ENCODE peak calls at places on chromosomes 12 and 14, in eight cellular contexts. W, P, S, K, O, V, T and Y are unnamed samples. For H3K4me1, the result is how much of the 10 kb centered on the place peaks cover.

GRCh38 chr14:76917158-76917596 is 91.0 kb downstream of the LRRC74A start:
- DNase-seq in W (peak), P (peak), S (peak), K (peak), O (peak), V (peak), T (no peak), Y (peak)

GRCh38 chr12:77231548-77231947 is 166.2 kb upstream of the E2F7 start:
- DNase-seq in W (peak), P (peak), S (peak), K (no peak), O (peak), V (peak), T (no peak), Y (peak)

GRCh38 chr14:73887704-73888459 is 1.2 kb downstream of the ZNF410 start:
- DNase-seq in W (no peak), P (no peak), S (no peak), K (no peak), O (no peak), V (no peak), T (no peak), Y (no peak)

GRCh38 chr12:106248849-106249371 is 1.1 kb upstream of the CKAP4 start:
- DNase-seq in W (peak), P (no peak), S (no peak), K (no peak), O (no peak), V (no peak), T (no peak), Y (no peak)

GRCh38 chr12:115354007-115354452 is 670.1 kb upstream of the TBX3 start:
- DNase-seq in W (peak), P (peak), S (peak), K (no peak), O (no peak), V (peak), T (no peak), Y (peak)

GRCh38 chr14:94391284-94391914 is 3.0 kb upstream of the SERPINA1 start:
- DNase-seq in W (no peak), P (no peak), S (no peak), K (no peak), O (no peak), V (peak), T (no peak), Y (no peak)

GRCh38 chr14:72646861-72647528 is 246.9 kb downstream of the DPF3 start:
- DNase-seq in W (peak), P (no peak), S (no peak), K (no peak), O (no peak), V (no peak), T (no peak), Y (no peak)

GRCh38 chr14:63840981-63841380 is 11.8 kb upstream of the SYNE2 start:
- DNase-seq in W (no peak), P (no peak), S (no peak), K (peak), O (no peak), V (no peak), T (no peak), Y (no peak)

GRCh38 chr12:130871286-130872178 is at the start of gene RAN:
- DNase-seq in W (peak), P (peak), S (peak), K (peak), O (peak), V (peak), T (peak), Y (peak)

GRCh38 chr12:130872179-130873096 is 572 bp downstream of the RAN start:
- DNase-seq in W (no peak), P (peak), S (peak), K (peak), O (peak), V (peak), T (peak), Y (peak)

GRCh38 chr12:130873825-130874224 is 2.0 kb downstream of the RAN start:
- DNase-seq in W (no peak), P (no peak), S (no peak), K (no peak), O (no peak), V (no peak), T (no peak), Y (no peak)

GRCh38 chr12:130874696-130875095 is 2.8 kb downstream of the RAN start:
- DNase-seq in W (no peak), P (no peak), S (no peak), K (no peak), O (no peak), V (no peak), T (no peak), Y (no peak)

DNA sequence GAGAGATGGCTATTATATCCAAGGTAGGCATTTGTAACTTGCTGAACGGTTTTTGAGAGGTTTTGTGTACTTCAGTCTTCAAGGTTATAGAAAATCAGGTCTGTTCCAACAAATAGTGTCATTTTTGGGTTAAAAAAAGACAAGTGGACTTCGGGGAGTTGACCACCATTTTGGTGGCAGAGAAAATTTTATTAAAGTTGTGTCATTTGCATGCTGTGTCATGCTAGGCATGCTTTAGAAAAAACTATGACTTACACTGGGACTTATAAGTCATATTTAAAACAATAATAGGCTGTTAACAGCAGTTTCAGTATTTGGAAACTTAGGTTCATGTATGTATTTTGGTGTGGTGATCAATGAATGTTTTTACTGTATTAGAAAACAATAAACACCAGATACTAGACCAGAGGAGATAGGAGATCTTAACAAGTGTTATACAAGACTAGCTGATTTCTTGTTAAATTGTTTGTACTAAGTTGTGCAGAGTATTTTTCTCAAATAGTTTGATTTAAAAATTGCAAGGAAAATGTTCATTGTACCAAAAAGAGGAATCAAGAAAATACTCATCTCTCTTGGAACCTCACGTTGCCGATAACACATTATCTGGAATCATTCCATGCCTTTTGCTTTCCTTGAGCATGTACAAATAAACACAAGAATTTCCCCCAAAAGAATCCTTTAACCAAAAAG is 1.4 kb downstream of the RAN start:
- DNase-seq in W (no peak), P (no peak), S (no peak), K (no peak), O (no peak), V (no peak), T (no peak), Y (no peak)
- H3K4me3 ChIP-seq in W (peak), P (peak), S (peak), K (peak), O (peak), V (peak), T (peak), Y (peak)

GRCh38 chr12:66799548-66799947 is 120.7 kb upstream of the GRIP1 start:
- DNase-seq in W (no peak), P (no peak), S (no peak), K (no peak), O (no peak), V (no peak), T (no peak), Y (no peak)
- TF ChIP-seq CTCF in W (no peak), P (no peak), S (no peak), K (no peak), O (no peak), V (no peak), T (no peak), Y (no peak)

GRCh38 chr12:54287316-54288157 is 7.0 kb downstream of the HNRNPA1 start:
- DNase-seq in W (no peak), P (no peak), S (no peak), K (peak), O (no peak), V (no peak), T (peak), Y (no peak)

GRCh38 chr12:54285150-54286041 is 4.9 kb downstream of the HNRNPA1 start:
- DNase-seq in W (no peak), P (no peak), S (no peak), K (no peak), O (no peak), V (no peak), T (no peak), Y (no peak)

GRCh38 chr12:54280401-54281260 is at the start of gene HNRNPA1:
- DNase-seq in W (peak), P (peak), S (peak), K (peak), O (peak), V (peak), T (peak), Y (peak)

GRCh38 chr12:54282949-54283593 is 2.5 kb downstream of the HNRNPA1 start:
- DNase-seq in W (no peak), P (no peak), S (no peak), K (no peak), O (peak), V (no peak), T (no peak), Y (no peak)

DNA sequence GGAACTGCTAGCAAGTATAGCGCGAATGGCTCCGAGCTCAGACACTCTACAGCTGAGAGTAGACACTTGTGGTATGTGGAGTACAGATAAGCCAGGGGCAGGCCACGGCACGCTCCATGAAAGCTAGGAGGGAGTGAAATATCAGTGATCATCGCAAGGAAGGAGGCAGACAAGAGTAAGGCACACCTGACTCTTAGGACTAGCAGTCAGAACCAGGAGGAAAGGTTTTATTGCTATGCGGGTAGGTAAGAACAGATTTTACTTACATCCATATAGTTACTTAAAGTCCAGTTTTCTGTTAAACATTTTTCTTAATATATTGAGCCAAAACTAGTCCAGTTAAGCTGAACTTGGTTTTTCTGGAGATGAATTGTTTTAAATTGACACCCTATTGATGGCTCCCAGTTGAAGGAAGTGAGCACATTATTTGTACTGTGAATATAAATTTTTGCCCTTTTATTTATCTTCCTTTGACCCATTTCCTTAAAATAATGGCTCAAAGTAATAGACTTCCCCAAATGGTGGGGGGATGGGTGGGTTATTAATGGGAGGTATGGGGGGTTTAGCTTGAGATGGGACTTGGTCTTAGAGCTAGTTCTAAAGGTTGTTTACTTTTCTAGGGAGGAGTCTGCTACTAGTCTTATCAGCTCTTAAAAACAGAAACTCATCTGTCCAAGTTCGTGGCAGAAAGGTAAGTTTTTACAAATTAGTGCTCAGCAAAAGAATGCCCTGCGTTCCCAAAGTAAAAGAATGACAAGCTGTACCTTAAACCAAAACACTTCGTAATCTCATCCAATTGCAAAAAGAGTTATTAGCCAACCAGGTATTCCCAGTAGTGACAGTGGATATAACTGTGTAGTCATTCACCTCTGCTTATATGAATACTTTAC is 5.8 kb downstream of the HNRNPA1 start:
- DNase-seq in W (no peak), P (no peak), S (no peak), K (peak), O (no peak), V (no peak), T (no peak), Y (no peak)
- H3K4me1 ChIP-seq in W (under half), P (half or more), S (under half), K (under half), O (half or more), V (half or more), T (under half), Y (under half)

GRCh38 chr12:122846622-122847515 is 11.6 kb downstream of the HIP1R start:
- DNase-seq in W (no peak), P (peak), S (no peak), K (no peak), O (no peak), V (no peak), T (peak), Y (no peak)
- H3K4me3 ChIP-seq in W (no peak), P (no peak), S (no peak), K (no peak), O (no peak), V (no peak), T (no peak), Y (no peak)

GRCh38 chr14:31457665-31458659 is 656 bp upstream of the DTD2 start:
- DNase-seq in W (no peak), P (no peak), S (no peak), K (no peak), O (no peak), V (no peak), T (no peak), Y (no peak)
- TF ChIP-seq CTCF in W (no peak), P (no peak), S (no peak), K (no peak), O (no peak), V (no peak), T (no peak), Y (no peak)

DNA sequence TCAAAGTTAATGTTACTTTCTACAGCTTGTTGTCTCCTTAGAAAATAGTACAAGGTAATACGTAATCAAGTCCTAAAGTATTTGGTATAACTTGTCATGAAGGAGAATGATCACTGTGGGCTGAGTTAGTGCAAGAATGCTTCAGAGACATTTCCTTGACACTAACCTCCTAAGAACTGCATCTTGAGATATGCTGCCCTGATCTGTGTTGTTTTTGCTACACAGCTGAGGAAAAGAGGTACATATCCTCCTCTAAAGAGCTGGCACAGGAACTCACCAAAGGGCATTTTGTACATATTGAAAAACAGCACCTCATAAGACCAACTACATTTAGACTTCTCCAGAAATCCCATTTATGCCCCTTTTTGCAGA is 28.7 kb downstream of the RAP1B start:
- DNase-seq in W (no peak), P (no peak), S (no peak), K (no peak), O (no peak), V (no peak), T (no peak), Y (no peak)
- H3K4me1 ChIP-seq in W (under half), P (under half), S (under half), K (under half), O (half or more), V (half or more), T (under half), Y (under half)